ENCODE peak calls at places on chromosomes 6 and 20, in eight cellular contexts. J is Peyer's patch; E is esophagus muscularis mucosa; M is NCI-H460; S is ovary; Y is stimulated activated CD4-positive, alpha-beta T cell treated with anti-CD3 and anti-CD28 coated beads, Interleukin-4, amount 100 ng/mL, for 1 hour; H is NCI-H774; Q is kidney epithelial cell. F is an unnamed sample.
A peak's percentile ranks its signal among the peaks of the same experiment; 100 is the strongest.

GRCh38 chr6:128932061-128932460 is 49.1 kb downstream of the LAMA2 start:
- DNase-seq in J (no peak), E (no peak), M (peak; percentile 1), S (no peak), Y (no peak), H (no peak), Q (peak; percentile 10), F (no peak)

GRCh38 chr20:32263398-32263954 is 14.0 kb upstream of the KIF3B start:
- DNase-seq in J (no peak), E (no peak), M (no peak), S (no peak), Y (no peak), H (no peak), Q (no peak), F (no peak)

GRCh38 chr20:57772349-57772964 is 62.6 kb upstream of the PMEPA1 start:
- DNase-seq in J (no peak), E (no peak), M (peak; percentile 70), S (no peak), Y (peak; percentile 6), H (no peak), Q (peak; percentile 56), F (no peak)

GRCh38 chr20:34877002-34877264 is 521 bp downstream of the ACSS2 start:
- DNase-seq in J (no peak), E (no peak), M (no peak), S (no peak), Y (no peak), H (no peak), Q (no peak), F (no peak)

GRCh38 chr6:148365037-148365436 is 22.4 kb downstream of the SASH1 start:
- DNase-seq in J (no peak), E (no peak), M (no peak), S (no peak), Y (no peak), H (no peak), Q (no peak), F (no peak)

GRCh38 chr6:35673755-35674154 is 15.0 kb downstream of the FKBP5 start:
- DNase-seq in J (no peak), E (no peak), M (no peak), S (no peak), Y (no peak), H (no peak), Q (no peak), F (no peak)

GRCh38 chr6:4599924-4600323 is 176.3 kb upstream of the CDYL start:
- DNase-seq in J (no peak), E (no peak), M (no peak), S (no peak), Y (no peak), H (no peak), Q (peak; percentile 38), F (no peak)

GRCh38 chr6:116229287-116229913 is 24.5 kb downstream of the TSPYL4 start:
- DNase-seq in J (no peak), E (peak; percentile 94), M (no peak), S (peak; percentile 93), Y (no peak), H (no peak), Q (peak; percentile 77), F (peak; percentile 77)

GRCh38 chr6:97186416-97186999 is 96.5 kb downstream of the MMS22L start:
- DNase-seq in J (peak; percentile 60), E (no peak), M (peak; percentile 69), S (peak; percentile 47), Y (peak; percentile 65), H (peak; percentile 69), Q (peak; percentile 31), F (peak; percentile 57)

GRCh38 chr6:76351275-76351674 is 278.8 kb upstream of the IMPG1 start:
- DNase-seq in J (no peak), E (no peak), M (no peak), S (no peak), Y (no peak), H (no peak), Q (no peak), F (no peak)

GRCh38 chr6:111030008-111031006 is 48.5 kb downstream of the RPF2 start:
- DNase-seq in J (no peak), E (peak; percentile 87), M (no peak), S (no peak), Y (no peak), H (no peak), Q (no peak), F (no peak)

GRCh38 chr6:35017461-35018183 is 123.5 kb downstream of the TCP11 start:
- DNase-seq in J (no peak), E (no peak), M (no peak), S (peak; percentile 70), Y (no peak), H (no peak), Q (no peak), F (peak; percentile 56)

GRCh38 chr20:57442888-57443239 is 51.7 kb downstream of the RBM38 start:
- DNase-seq in J (no peak), E (no peak), M (no peak), S (no peak), Y (no peak), H (no peak), Q (no peak), F (no peak)

GRCh38 chr20:911882-912600 is 4.1 kb downstream of the ANGPT4 start:
- DNase-seq in J (no peak), E (no peak), M (no peak), S (no peak), Y (no peak), H (no peak), Q (no peak), F (no peak)

GRCh38 chr20:44532981-44533331 is 11.1 kb upstream of the SERINC3 start:
- DNase-seq in J (no peak), E (no peak), M (no peak), S (no peak), Y (no peak), H (no peak), Q (no peak), F (no peak)

GRCh38 chr6:105926318-105926717 is 159.8 kb upstream of the PRDM1 start:
- DNase-seq in J (no peak), E (no peak), M (no peak), S (no peak), Y (no peak), H (no peak), Q (no peak), F (no peak)

GRCh38 chr6:149264629-149265028 is 52.9 kb upstream of the TAB2 start:
- DNase-seq in J (peak; percentile 42), E (no peak), M (no peak), S (no peak), Y (peak; percentile 11), H (peak; percentile 67), Q (no peak), F (no peak)

GRCh38 chr6:168888102-168888501 is 365.5 kb downstream of the THBS2 start:
- DNase-seq in J (no peak), E (no peak), M (no peak), S (no peak), Y (no peak), H (no peak), Q (no peak), F (no peak)

GRCh38 chr20:23634985-23635767 is 2.6 kb downstream of the CST3 start:
- DNase-seq in J (no peak), E (peak; percentile 92), M (no peak), S (no peak), Y (no peak), H (no peak), Q (no peak), F (no peak)

GRCh38 chr6:29792123-29793035 is 35.2 kb upstream of the HLA-G start:
- DNase-seq in J (peak; percentile 68), E (no peak), M (no peak), S (peak; percentile 51), Y (peak; percentile 72), H (no peak), Q (no peak), F (peak; percentile 68)

GRCh38 chr6:117498159-117498558 is 15.7 kb downstream of the DCBLD1 start:
- DNase-seq in J (no peak), E (no peak), M (no peak), S (no peak), Y (no peak), H (no peak), Q (peak; percentile 35), F (no peak)

GRCh38 chr6:142374090-142374783 is 72.4 kb downstream of the ADGRG6 start:
- DNase-seq in J (no peak), E (no peak), M (no peak), S (no peak), Y (no peak), H (no peak), Q (no peak), F (no peak)

GRCh38 chr6:43296780-43297494 is 1.1 kb upstream of the SLC22A7 start:
- DNase-seq in J (no peak), E (no peak), M (no peak), S (no peak), Y (no peak), H (no peak), Q (no peak), F (no peak)

GRCh38 chr6:83176256-83176655 is 16.8 kb downstream of the PGM3 start:
- DNase-seq in J (no peak), E (no peak), M (no peak), S (no peak), Y (no peak), H (no peak), Q (no peak), F (no peak)

GRCh38 chr6:52697903-52698302 is 27.0 kb downstream of the TMEM14A start:
- DNase-seq in J (no peak), E (no peak), M (no peak), S (no peak), Y (no peak), H (no peak), Q (no peak), F (no peak)

GRCh38 chr6:42441059-42441471 is 10.7 kb downstream of the TRERF1 start:
- DNase-seq in J (no peak), E (no peak), M (no peak), S (peak; percentile 73), Y (no peak), H (no peak), Q (no peak), F (peak; percentile 44)

GRCh38 chr6:135423649-135424128 is 73.9 kb downstream of the AHI1 start:
- DNase-seq in J (no peak), E (no peak), M (no peak), S (no peak), Y (no peak), H (peak; percentile 59), Q (peak; percentile 12), F (no peak)

GRCh38 chr6:41446907-41447545 is 99.2 kb upstream of the FOXP4 start:
- DNase-seq in J (no peak), E (no peak), M (no peak), S (no peak), Y (no peak), H (no peak), Q (no peak), F (no peak)

GRCh38 chr20:21706345-21707195 is 1.1 kb downstream of the PAX1 start:
- DNase-seq in J (no peak), E (no peak), M (no peak), S (no peak), Y (no peak), H (no peak), Q (no peak), F (no peak)

GRCh38 chr6:3389390-3390167 is 67.3 kb downstream of the SLC22A23 start:
- DNase-seq in J (no peak), E (no peak), M (no peak), S (peak; percentile 45), Y (no peak), H (no peak), Q (no peak), F (no peak)

GRCh38 chr6:23522751-23523527 is 603.1 kb upstream of the NRSN1 start:
- DNase-seq in J (no peak), E (no peak), M (no peak), S (no peak), Y (no peak), H (no peak), Q (no peak), F (no peak)

GRCh38 chr6:47700596-47700995 is 2.2 kb downstream of the ADGRF4 start:
- DNase-seq in J (no peak), E (no peak), M (no peak), S (no peak), Y (no peak), H (no peak), Q (no peak), F (no peak)

GRCh38 chr6:40961831-40962230 is 77.2 kb downstream of the UNC5CL start:
- DNase-seq in J (no peak), E (peak; percentile 50), M (no peak), S (no peak), Y (no peak), H (no peak), Q (no peak), F (no peak)

GRCh38 chr6:27112974-27113373 is 134.5 kb upstream of the PRSS16 start:
- DNase-seq in J (no peak), E (no peak), M (no peak), S (no peak), Y (no peak), H (no peak), Q (no peak), F (no peak)

F was measured in ureter.